ENCODE peak calls at places on chromosome 13, in four cellular contexts. One of them, this sample, is unnamed.

GRCh38 chr13:23889598-23890224 is 511 bp upstream of the MIPEP start:
- DNase-seq in brain microvascular endothelial cell: no peak
- DNase-seq in uterus: no peak
- DNase-seq in fibroblast of pulmonary artery: no peak
- DNase-seq in this sample: no peak

GRCh38 chr13:25179810-25180437 is 7.8 kb upstream of the AMER2 start:
- DNase-seq in uterus: no peak
- DNase-seq in fibroblast of pulmonary artery: no peak
- DNase-seq in brain microvascular endothelial cell: no peak
- DNase-seq in this sample: no peak

GRCh38 chr13:32426191-32426980 is 1.5 kb downstream of the N4BP2L1 start:
- DNase-seq in fibroblast of pulmonary artery: no peak
- DNase-seq in brain microvascular endothelial cell: no peak
- DNase-seq in uterus: no peak
- DNase-seq in this sample: no peak

GRCh38 chr13:48333976-48334375 is 30.4 kb downstream of the RB1 start:
- DNase-seq in uterus: no peak
- DNase-seq in fibroblast of pulmonary artery: peak
- DNase-seq in brain microvascular endothelial cell: no peak
- DNase-seq in this sample: peak

GRCh38 chr13:32427852-32428580 is at the start of gene N4BP2L1:
- DNase-seq in brain microvascular endothelial cell: peak
- DNase-seq in uterus: peak
- DNase-seq in fibroblast of pulmonary artery: peak
- DNase-seq in this sample: no peak

GRCh38 chr13:63481334-63481733 is 2065.7 kb upstream of the PCDH20 start:
- DNase-seq in fibroblast of pulmonary artery: peak
- DNase-seq in brain microvascular endothelial cell: peak
- DNase-seq in uterus: no peak
- DNase-seq in this sample: peak

GRCh38 chr13:72097568-72097967 is 230.6 kb upstream of the DACH1 start:
- DNase-seq in uterus: no peak
- DNase-seq in brain microvascular endothelial cell: no peak
- DNase-seq in fibroblast of pulmonary artery: no peak
- DNase-seq in this sample: no peak

GRCh38 chr13:99495478-99496321 is 5.6 kb upstream of the TM9SF2 start:
- DNase-seq in fibroblast of pulmonary artery: no peak
- DNase-seq in uterus: no peak
- DNase-seq in brain microvascular endothelial cell: no peak
- DNase-seq in this sample: no peak

GRCh38 chr13:97615266-97615665 is 181.3 kb downstream of the RAP2A start:
- DNase-seq in uterus: no peak
- DNase-seq in brain microvascular endothelial cell: no peak
- DNase-seq in fibroblast of pulmonary artery: no peak
- DNase-seq in this sample: no peak

GRCh38 chr13:98476538-98476966 is 100.4 kb downstream of the STK24 start:
- DNase-seq in fibroblast of pulmonary artery: peak
- DNase-seq in brain microvascular endothelial cell: peak
- DNase-seq in uterus: peak
- DNase-seq in this sample: peak

GRCh38 chr13:39602614-39603366 is at the start of gene LHFPL6:
- DNase-seq in fibroblast of pulmonary artery: peak
- DNase-seq in uterus: peak
- DNase-seq in brain microvascular endothelial cell: peak
- DNase-seq in this sample: no peak

GRCh38 chr13:40185393-40185792 is 481.0 kb downstream of the FOXO1 start:
- DNase-seq in brain microvascular endothelial cell: no peak
- DNase-seq in fibroblast of pulmonary artery: no peak
- DNase-seq in uterus: no peak
- DNase-seq in this sample: no peak

GRCh38 chr13:95403349-95404140 is 102.3 kb upstream of the ABCC4 start:
- DNase-seq in uterus: no peak
- DNase-seq in fibroblast of pulmonary artery: no peak
- DNase-seq in brain microvascular endothelial cell: no peak
- DNase-seq in this sample: no peak

GRCh38 chr13:79477968-79478367 is 3.0 kb upstream of the NDFIP2 start:
- DNase-seq in uterus: no peak
- DNase-seq in fibroblast of pulmonary artery: no peak
- DNase-seq in brain microvascular endothelial cell: no peak
- DNase-seq in this sample: no peak

GRCh38 chr13:24511019-24511823 is 1.4 kb downstream of the PARP4 start:
- DNase-seq in uterus: no peak
- DNase-seq in fibroblast of pulmonary artery: peak
- DNase-seq in brain microvascular endothelial cell: peak
- DNase-seq in this sample: peak

GRCh38 chr13:99293178-99293577 is 14.0 kb downstream of the GPR183 start:
- DNase-seq in fibroblast of pulmonary artery: no peak
- DNase-seq in uterus: no peak
- DNase-seq in brain microvascular endothelial cell: no peak
- DNase-seq in this sample: no peak

GRCh38 chr13:41827507-41828213 is 133.2 kb downstream of the VWA8 start:
- DNase-seq in brain microvascular endothelial cell: peak
- DNase-seq in fibroblast of pulmonary artery: peak
- DNase-seq in uterus: peak
- DNase-seq in this sample: peak

GRCh38 chr13:73849292-73849691 is 284.9 kb downstream of the KLF12 start:
- DNase-seq in brain microvascular endothelial cell: peak
- DNase-seq in fibroblast of pulmonary artery: peak
- DNase-seq in uterus: no peak
- DNase-seq in this sample: no peak

GRCh38 chr13:26616126-26616525 is 58.6 kb downstream of the WASF3 start:
- DNase-seq in uterus: no peak
- DNase-seq in brain microvascular endothelial cell: no peak
- DNase-seq in fibroblast of pulmonary artery: peak
- DNase-seq in this sample: peak

GRCh38 chr13:21322304-21322965 is 136.7 kb downstream of the ZDHHC20 start:
- DNase-seq in uterus: no peak
- DNase-seq in fibroblast of pulmonary artery: no peak
- DNase-seq in brain microvascular endothelial cell: no peak
- DNase-seq in this sample: no peak

GRCh38 chr13:46296920-46297319 is 85.2 kb downstream of the LRRC63 start:
- DNase-seq in brain microvascular endothelial cell: peak
- DNase-seq in uterus: no peak
- DNase-seq in fibroblast of pulmonary artery: peak
- DNase-seq in this sample: peak

GRCh38 chr13:113930711-113931637 is 42.9 kb downstream of the C13orf46 start:
- DNase-seq in fibroblast of pulmonary artery: no peak
- DNase-seq in brain microvascular endothelial cell: no peak
- DNase-seq in uterus: peak
- DNase-seq in this sample: no peak

GRCh38 chr13:45833663-45834062 is 17.9 kb downstream of the SIAH3 start:
- DNase-seq in brain microvascular endothelial cell: no peak
- DNase-seq in fibroblast of pulmonary artery: peak
- DNase-seq in uterus: no peak
- DNase-seq in this sample: peak

GRCh38 chr13:40613192-40613818 is 53.1 kb downstream of the FOXO1 start:
- DNase-seq in uterus: peak
- DNase-seq in fibroblast of pulmonary artery: no peak
- DNase-seq in brain microvascular endothelial cell: no peak
- DNase-seq in this sample: no peak

DNA sequence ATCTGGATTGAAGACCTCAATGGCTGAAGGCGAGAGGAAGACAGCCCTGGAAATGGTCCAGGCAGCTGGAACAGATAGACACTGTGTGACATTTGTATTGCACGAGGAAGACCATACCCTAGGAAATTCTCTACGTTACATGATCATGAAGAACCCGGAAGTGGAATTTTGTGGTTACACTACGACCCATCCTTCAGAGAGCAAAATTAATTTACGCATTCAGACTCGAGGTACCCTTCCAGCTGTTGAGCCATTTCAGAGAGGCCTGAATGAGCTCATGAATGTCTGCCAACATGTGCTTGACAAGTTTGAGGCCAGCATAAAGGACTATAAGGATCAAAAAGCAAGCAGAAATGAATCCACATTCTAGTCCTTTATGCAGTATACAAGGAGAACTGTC is 1.2 kb downstream of the POLR1D start:
- DNase-seq in brain microvascular endothelial cell: no peak
- DNase-seq in uterus: no peak
- DNase-seq in fibroblast of pulmonary artery: no peak
- DNase-seq in this sample: no peak
- H3K4me3 ChIP-seq in brain microvascular endothelial cell: peak
- H3K4me3 ChIP-seq in uterus: no peak
- H3K4me3 ChIP-seq in fibroblast of pulmonary artery: peak
- H3K4me3 ChIP-seq in this sample: no peak

GRCh38 chr13:33937373-33938087 is 119.6 kb downstream of the RFC3 start:
- DNase-seq in brain microvascular endothelial cell: no peak
- DNase-seq in fibroblast of pulmonary artery: no peak
- DNase-seq in uterus: no peak
- DNase-seq in this sample: no peak
- H3K4me3 ChIP-seq in brain microvascular endothelial cell: no peak
- H3K4me3 ChIP-seq in fibroblast of pulmonary artery: no peak
- H3K4me3 ChIP-seq in uterus: no peak
- H3K4me3 ChIP-seq in this sample: no peak

GRCh38 chr13:59444210-59444857 is 719.4 kb downstream of the DIAPH3 start:
- DNase-seq in fibroblast of pulmonary artery: no peak
- DNase-seq in uterus: no peak
- DNase-seq in brain microvascular endothelial cell: no peak
- DNase-seq in this sample: no peak

GRCh38 chr13:59446391-59446790 is 717.3 kb downstream of the DIAPH3 start:
- DNase-seq in uterus: no peak
- DNase-seq in fibroblast of pulmonary artery: no peak
- DNase-seq in brain microvascular endothelial cell: no peak
- DNase-seq in this sample: no peak

GRCh38 chr13:59447846-59448620 is 715.7 kb downstream of the DIAPH3 start:
- DNase-seq in uterus: no peak
- DNase-seq in fibroblast of pulmonary artery: peak
- DNase-seq in brain microvascular endothelial cell: peak
- DNase-seq in this sample: no peak

GRCh38 chr13:59445812-59446211 is 717.9 kb downstream of the DIAPH3 start:
- DNase-seq in uterus: no peak
- DNase-seq in brain microvascular endothelial cell: no peak
- DNase-seq in fibroblast of pulmonary artery: no peak
- DNase-seq in this sample: no peak

DNA sequence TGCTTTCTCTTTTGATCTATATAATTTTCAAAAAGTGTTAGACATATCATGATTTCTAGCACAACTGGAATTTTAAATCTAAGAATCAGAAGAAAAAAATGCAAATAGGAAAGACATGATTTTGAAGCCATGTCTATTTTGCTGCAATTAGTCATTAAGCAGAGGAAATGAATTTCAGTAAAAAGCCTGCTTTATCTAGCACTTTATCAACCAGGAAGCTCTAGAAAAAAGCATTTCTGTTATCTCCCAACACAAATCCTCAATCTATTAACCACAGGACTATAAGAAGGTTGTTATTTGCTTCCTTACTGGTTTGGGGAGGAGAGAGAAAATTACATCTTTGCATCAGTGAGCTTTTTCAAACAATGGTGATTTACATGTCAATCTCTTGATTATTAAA is 716.7 kb downstream of the DIAPH3 start:
- DNase-seq in brain microvascular endothelial cell: no peak
- DNase-seq in fibroblast of pulmonary artery: no peak
- DNase-seq in uterus: no peak
- DNase-seq in this sample: no peak
- H3K4me3 ChIP-seq in brain microvascular endothelial cell: no peak
- H3K4me3 ChIP-seq in fibroblast of pulmonary artery: no peak
- H3K4me3 ChIP-seq in uterus: no peak
- H3K4me3 ChIP-seq in this sample: no peak

GRCh38 chr13:112067121-112067741 is at the start of gene SOX1:
- DNase-seq in uterus: no peak
- DNase-seq in brain microvascular endothelial cell: no peak
- DNase-seq in fibroblast of pulmonary artery: no peak
- DNase-seq in this sample: no peak
- H3K4me3 ChIP-seq in uterus: no peak
- H3K4me3 ChIP-seq in brain microvascular endothelial cell: no peak
- H3K4me3 ChIP-seq in fibroblast of pulmonary artery: no peak
- H3K4me3 ChIP-seq in this sample: no peak

GRCh38 chr13:28719227-28719562 is 425 bp upstream of the SLC46A3 start:
- DNase-seq in brain microvascular endothelial cell: no peak
- DNase-seq in fibroblast of pulmonary artery: no peak
- DNase-seq in uterus: no peak
- DNase-seq in this sample: no peak

GRCh38 chr13:28717170-28717569 is 1.6 kb downstream of the SLC46A3 start:
- DNase-seq in brain microvascular endothelial cell: no peak
- DNase-seq in fibroblast of pulmonary artery: no peak
- DNase-seq in uterus: no peak
- DNase-seq in this sample: no peak

GRCh38 chr13:28718186-28718537 is 608 bp downstream of the SLC46A3 start:
- DNase-seq in fibroblast of pulmonary artery: peak
- DNase-seq in uterus: no peak
- DNase-seq in brain microvascular endothelial cell: no peak
- DNase-seq in this sample: no peak

GRCh38 chr13:28718538-28719226 is at the start of gene SLC46A3:
- DNase-seq in brain microvascular endothelial cell: peak
- DNase-seq in fibroblast of pulmonary artery: peak
- DNase-seq in uterus: peak
- DNase-seq in this sample: peak

DNA sequence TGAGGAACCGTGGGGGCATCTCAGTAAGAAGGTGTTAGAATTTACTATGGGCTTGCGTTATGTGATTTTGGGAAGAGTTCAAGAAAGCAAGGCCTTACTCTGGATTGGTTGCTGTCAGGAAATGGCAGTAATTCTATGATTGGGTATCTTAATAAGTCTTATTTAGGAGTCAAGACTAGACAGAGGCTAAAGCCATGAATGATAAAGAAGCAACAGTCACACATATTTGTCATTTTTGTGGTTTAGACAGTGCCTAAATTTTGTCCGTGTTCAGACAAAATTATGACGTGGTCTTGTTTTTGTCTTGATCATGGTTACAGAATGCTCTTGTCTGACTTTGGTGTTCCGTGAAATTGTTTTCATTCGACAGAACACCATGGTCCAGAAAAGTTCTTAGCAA is 886 bp upstream of the SLC46A3 start:
- DNase-seq in brain microvascular endothelial cell: peak
- DNase-seq in uterus: no peak
- DNase-seq in fibroblast of pulmonary artery: peak
- DNase-seq in this sample: peak
- H3K4me3 ChIP-seq in brain microvascular endothelial cell: no peak
- H3K4me3 ChIP-seq in uterus: no peak
- H3K4me3 ChIP-seq in fibroblast of pulmonary artery: no peak
- H3K4me3 ChIP-seq in this sample: no peak

DNA sequence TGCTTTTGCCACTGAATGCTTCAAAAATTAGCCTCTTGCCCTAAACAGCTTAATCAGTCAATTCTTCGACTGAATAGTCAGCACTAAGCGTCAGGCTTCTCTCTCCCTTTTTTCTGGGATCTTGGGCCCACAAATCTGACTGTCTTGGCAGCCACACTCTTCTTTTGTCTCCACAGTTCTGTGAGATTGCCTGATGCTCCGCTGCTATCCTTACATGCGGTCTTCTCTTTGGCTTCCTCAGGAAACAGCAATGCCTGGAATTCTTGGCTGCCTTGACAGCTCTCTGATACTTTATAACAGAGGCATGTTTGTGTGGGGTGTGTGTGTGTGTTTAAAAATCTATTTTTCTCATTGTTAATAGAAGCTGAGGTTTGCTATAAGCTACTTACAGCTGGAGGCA is 32.7 kb downstream of the ERCC5 start:
- DNase-seq in uterus: no peak
- DNase-seq in brain microvascular endothelial cell: peak
- DNase-seq in fibroblast of pulmonary artery: peak
- DNase-seq in this sample: no peak
- H3K4me3 ChIP-seq in uterus: no peak
- H3K4me3 ChIP-seq in brain microvascular endothelial cell: no peak
- H3K4me3 ChIP-seq in fibroblast of pulmonary artery: no peak
- H3K4me3 ChIP-seq in this sample: no peak

GRCh38 chr13:106500450-106500849 is 35.0 kb downstream of the EFNB2 start:
- DNase-seq in uterus: no peak
- DNase-seq in brain microvascular endothelial cell: peak
- DNase-seq in fibroblast of pulmonary artery: no peak
- DNase-seq in this sample: no peak
- H3K4me3 ChIP-seq in uterus: no peak
- H3K4me3 ChIP-seq in brain microvascular endothelial cell: no peak
- H3K4me3 ChIP-seq in fibroblast of pulmonary artery: no peak
- H3K4me3 ChIP-seq in this sample: no peak

This sample was measured in AG09309.